ENCODE peak calls at places on chromosome 11, in seven cellular contexts. V, K, N, X, F, S and C are unnamed samples.

GRCh38 chr11:2896047-2896446 is 10.5 kb upstream of the CDKN1C start:
- DNase-seq in V (no peak), X (no peak), K (no peak), F (no peak), S (no peak), N (no peak), C (no peak)

GRCh38 chr11:124920870-124921609 is 2.0 kb downstream of the HEPN1 start:
- DNase-seq in V (peak; percentile 84), F (peak; percentile 39), N (no peak), X (peak; percentile 62), S (no peak), K (peak; percentile 88), C (peak; percentile 69)

GRCh38 chr11:128135451-128135850 is 451.9 kb downstream of the ETS1 start:
- DNase-seq in K (peak; percentile 90), V (no peak), F (peak; percentile 27), N (no peak), S (no peak), X (no peak), C (no peak)

GRCh38 chr11:99037057-99037456 is 16.3 kb downstream of the CNTN5 start:
- DNase-seq in V (no peak), N (no peak), F (no peak), S (no peak), X (no peak), K (no peak), C (no peak)

GRCh38 chr11:789951-790350 is at the start of gene CEND1:
- DNase-seq in X (peak; percentile 52), V (no peak), K (peak; percentile 85), S (no peak), N (no peak), F (no peak), C (no peak)

GRCh38 chr11:7775689-7776088 is 21.1 kb downstream of the OR5P2 start:
- DNase-seq in X (no peak), N (no peak), S (no peak), K (no peak), V (no peak), F (no peak), C (no peak)

GRCh38 chr11:27304514-27304913 is 58.5 kb downstream of the CCDC34 start:
- DNase-seq in F (no peak), S (no peak), V (no peak), N (no peak), X (no peak), K (no peak), C (no peak)

GRCh38 chr11:131665344-131665968 is 295.0 kb downstream of the NTM start:
- DNase-seq in S (no peak), N (no peak), K (no peak), V (no peak), F (no peak), X (no peak), C (no peak)

GRCh38 chr11:2655834-2656622 is 43.8 kb downstream of the KCNQ1OT1 start:
- DNase-seq in V (no peak), N (no peak), S (no peak), K (peak; percentile 78), F (no peak), X (no peak), C (no peak)

GRCh38 chr11:46564459-46564858 is 29.4 kb downstream of the AMBRA1 start:
- DNase-seq in V (no peak), X (no peak), N (no peak), K (peak; percentile 51), S (no peak), F (no peak), C (no peak)

GRCh38 chr11:102617491-102618026 is 7.6 kb downstream of the MMP20 start:
- DNase-seq in N (no peak), F (no peak), V (no peak), S (no peak), K (no peak), X (no peak), C (no peak)

GRCh38 chr11:14029971-14030531 is 67.5 kb downstream of the SPON1 start:
- DNase-seq in K (peak; percentile 35), X (no peak), S (no peak), F (peak; percentile 79), N (no peak), V (no peak), C (peak; percentile 87)

GRCh38 chr11:96567193-96567592 is 177.4 kb downstream of the JRKL start:
- DNase-seq in S (no peak), V (no peak), N (no peak), K (no peak), F (no peak), X (no peak), C (no peak)

GRCh38 chr11:9862981-9863380 is 199.1 kb downstream of the SWAP70 start:
- DNase-seq in N (no peak), X (no peak), K (no peak), F (no peak), V (no peak), S (no peak), C (no peak)

GRCh38 chr11:20002312-20003216 is 157.7 kb downstream of the DBX1 start:
- DNase-seq in S (peak; percentile 94), V (no peak), X (no peak), F (no peak), K (no peak), N (no peak), C (no peak)

GRCh38 chr11:71305451-71306125 is 53.2 kb upstream of the SHANK2 start:
- DNase-seq in N (no peak), X (no peak), F (no peak), V (peak; percentile 55), K (no peak), S (no peak), C (peak; percentile 21)

GRCh38 chr11:62632492-62632891 is 10.7 kb upstream of the B3GAT3 start:
- DNase-seq in F (no peak), S (no peak), X (no peak), K (no peak), N (no peak), V (no peak), C (no peak)

GRCh38 chr11:45079943-45080719 is 66.3 kb upstream of the PRDM11 start:
- DNase-seq in N (no peak), S (no peak), F (no peak), V (no peak), X (peak; percentile 44), K (no peak), C (no peak)

GRCh38 chr11:43825217-43825816 is 55.3 kb upstream of the ALKBH3 start:
- DNase-seq in X (no peak), K (peak; percentile 57), F (peak; percentile 15), N (peak; percentile 31), S (peak; percentile 8), V (no peak), C (no peak)

GRCh38 chr11:131688056-131688693 is 317.8 kb downstream of the NTM start:
- DNase-seq in S (peak; percentile 9), K (peak; percentile 82), F (no peak), X (peak; percentile 21), N (no peak), V (peak; percentile 84), C (no peak)

GRCh38 chr11:19703211-19703610 is 9.4 kb upstream of the NAV2 start:
- DNase-seq in N (no peak), S (no peak), X (no peak), F (no peak), V (no peak), K (no peak), C (no peak)

GRCh38 chr11:8839957-8840945 is 70.7 kb upstream of the AKIP1 start:
- DNase-seq in N (no peak), F (peak; percentile 52), S (peak; percentile 35), X (no peak), V (no peak), K (peak; percentile 66), C (peak; percentile 43)

GRCh38 chr11:26930518-26931247 is 63.2 kb upstream of the FIBIN start:
- DNase-seq in F (no peak), X (no peak), S (no peak), N (no peak), K (no peak), V (no peak), C (no peak)

GRCh38 chr11:64711138-64711943 is 11.7 kb downstream of the NRXN2 start:
- DNase-seq in S (no peak), F (no peak), K (no peak), X (no peak), V (no peak), N (no peak), C (no peak)

GRCh38 chr11:128772814-128773213 is 78.9 kb downstream of the FLI1 start:
- DNase-seq in F (no peak), V (no peak), N (no peak), S (no peak), X (no peak), K (no peak), C (peak; percentile 80)

GRCh38 chr11:34335801-34336200 is 22.0 kb downstream of the ABTB2 start:
- DNase-seq in K (no peak), V (no peak), S (no peak), F (no peak), X (no peak), N (no peak), C (no peak)

GRCh38 chr11:131749100-131749499 is 378.7 kb downstream of the NTM start:
- DNase-seq in K (peak; percentile 76), X (no peak), F (no peak), N (no peak), V (no peak), S (no peak), C (no peak)

GRCh38 chr11:128859563-128860441 is 7.3 kb downstream of the KCNJ1 start:
- DNase-seq in F (peak; percentile 19), S (peak; percentile 35), V (no peak), N (peak; percentile 68), K (peak; percentile 75), X (peak; percentile 71), C (peak; percentile 75)

GRCh38 chr11:68309621-68310185 is 2.7 kb upstream of the LRP5 start:
- DNase-seq in F (no peak), N (no peak), X (no peak), K (no peak), V (no peak), S (peak; percentile 69), C (no peak)

GRCh38 chr11:31355817-31356216 is 13.7 kb downstream of the DCDC1 start:
- DNase-seq in K (no peak), X (no peak), V (no peak), S (no peak), N (no peak), F (no peak), C (no peak)

GRCh38 chr11:44562836-44563460 is 2.5 kb upstream of the CD82 start:
- DNase-seq in N (no peak), X (no peak), K (no peak), S (no peak), F (no peak), V (no peak), C (no peak)

GRCh38 chr11:19829109-19829790 is 116.6 kb downstream of the NAV2 start:
- DNase-seq in V (no peak), F (peak; percentile 63), S (no peak), K (no peak), X (no peak), N (no peak), C (peak; percentile 30)

GRCh38 chr11:101436511-101437142 is 147.2 kb downstream of the TRPC6 start:
- DNase-seq in S (peak; percentile 18), K (peak; percentile 59), F (peak; percentile 21), V (no peak), X (no peak), N (peak; percentile 46), C (no peak)